ENCODE peak calls at places on chromosomes 1 and 21, in nine cellular contexts. U is fibroblast of mammary gland, I is psoas muscle, D is HL-60, M is left ventricle myocardium inferior, J is lung, Y is heart right ventricle, C is fibroblast of lung, V is thyroid gland. L is an unnamed sample.

GRCh38 chr1:179021873-179022272 is 3.8 kb upstream of the FAM20B start:
- DNase-seq in C (peak), V (no peak), I (no peak), Y (no peak), D (no peak), U (peak), M (no peak), J (no peak), L (no peak)

GRCh38 chr1:207314836-207315235 is 6.6 kb upstream of the CD55 start:
- DNase-seq in U (no peak), Y (no peak), V (no peak), M (no peak), D (no peak), J (no peak), I (no peak), C (no peak), L (no peak)

GRCh38 chr1:204558467-204558866 is 42.3 kb downstream of the MDM4 start:
- DNase-seq in V (no peak), J (no peak), U (no peak), I (no peak), M (no peak), D (no peak), C (no peak), Y (no peak), L (no peak)

GRCh38 chr1:207020709-207021107 is 11.8 kb downstream of the C1orf116 start:
- DNase-seq in I (no peak), D (no peak), Y (no peak), V (no peak), U (no peak), J (no peak), M (no peak), C (peak), L (peak)

GRCh38 chr1:6603851-6604558 is 1.3 kb upstream of the KLHL21 start:
- DNase-seq in J (peak), C (peak), D (no peak), V (peak), U (peak), I (peak), M (peak), Y (peak), L (peak)

GRCh38 chr1:43238104-43238503 is 31.7 kb upstream of the TMEM125 start:
- DNase-seq in M (peak), I (peak), D (no peak), J (peak), C (peak), Y (peak), U (peak), V (peak), L (peak)

GRCh38 chr1:207910678-207911354 is at the start of gene CD34:
- DNase-seq in I (peak), Y (peak), M (peak), V (peak), U (no peak), D (no peak), J (no peak), C (peak), L (peak)

GRCh38 chr1:163170975-163171676 is 31.6 kb downstream of the RGS5 start:
- DNase-seq in M (no peak), Y (no peak), U (peak), V (no peak), C (peak), J (no peak), D (no peak), I (no peak), L (peak)

GRCh38 chr1:16988210-16988609 is 7.8 kb upstream of the MFAP2 start:
- DNase-seq in I (no peak), V (no peak), Y (no peak), D (no peak), J (no peak), C (no peak), U (no peak), M (no peak), L (no peak)

GRCh38 chr1:155940993-155941844 is at the start of gene RXFP4:
- DNase-seq in D (no peak), I (no peak), U (no peak), M (no peak), V (peak), C (peak), Y (no peak), J (peak), L (peak)

GRCh38 chr1:206961668-206962067 is 8.6 kb downstream of the FCAMR start:
- DNase-seq in D (no peak), C (no peak), U (no peak), I (no peak), M (no peak), J (no peak), V (no peak), Y (no peak), L (no peak)

GRCh38 chr21:37644666-37645065 is 271.6 kb downstream of the KCNJ6 start:
- DNase-seq in C (no peak), V (no peak), M (no peak), D (no peak), U (no peak), I (no peak), Y (no peak), J (no peak), L (peak)

GRCh38 chr1:173603056-173603591 is at the start of gene SLC9C2:
- DNase-seq in V (peak), D (peak), U (peak), C (peak), Y (no peak), J (peak), I (no peak), M (no peak), L (peak)

GRCh38 chr1:103516693-103517092 is 8.8 kb upstream of the RNPC3 start:
- DNase-seq in V (no peak), M (no peak), D (no peak), I (no peak), C (peak), Y (no peak), U (peak), J (no peak), L (peak)

DNA sequence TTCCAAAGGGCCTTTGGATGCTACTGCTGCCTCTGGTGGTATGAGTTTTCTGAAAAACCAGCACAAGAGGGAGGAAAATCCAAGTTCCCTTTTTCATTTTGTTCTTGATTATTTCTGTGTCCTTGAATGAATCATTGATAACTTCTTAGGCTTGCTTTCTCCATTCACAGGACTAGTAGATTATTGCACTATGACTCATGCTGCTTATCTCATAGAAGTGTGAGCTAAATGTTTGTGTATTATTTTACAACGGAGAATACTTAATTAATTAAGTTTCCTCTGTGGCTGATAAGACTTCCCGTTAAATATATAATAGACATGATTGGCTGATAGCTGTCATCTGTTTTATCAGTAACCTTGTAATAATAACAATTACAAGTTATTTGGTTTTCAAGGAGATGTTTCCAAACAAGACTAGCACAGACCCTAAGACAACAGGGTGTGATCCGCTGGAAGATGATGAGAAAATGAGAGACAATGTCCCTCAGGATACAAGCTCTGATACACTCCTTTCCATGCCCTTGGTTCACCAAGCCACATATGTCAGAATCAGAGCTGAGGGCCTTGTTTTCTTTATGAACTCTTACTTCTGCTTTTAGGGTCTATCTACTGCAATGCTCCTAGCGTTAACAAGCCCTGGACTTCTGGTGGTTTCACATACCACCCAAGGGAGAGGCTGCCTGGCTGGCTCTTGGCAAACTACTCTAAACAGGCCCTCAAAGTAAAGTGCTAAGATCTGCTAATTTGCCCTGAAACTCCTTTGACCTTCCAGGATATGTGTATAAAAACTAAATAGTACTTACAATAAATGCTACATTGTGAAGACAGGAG is 1078.3 kb downstream of the TTLL7 start:
- DNase-seq in I (no peak), Y (no peak), C (peak), D (no peak), J (no peak), M (no peak), U (peak), V (no peak), L (peak)
- TF ChIP-seq CTCF in I (no peak), Y (no peak), C (no peak), D (no peak), J (no peak), M (no peak), U (no peak), V (no peak), L (no peak)

GRCh38 chr1:248402748-248403147 is at the start of gene OR2T1:
- DNase-seq in J (no peak), M (no peak), D (no peak), C (no peak), V (no peak), I (no peak), U (no peak), Y (no peak), L (no peak)
- H3K4me3 ChIP-seq in J (no peak), M (no peak), D (no peak), C (no peak), V (no peak), I (no peak), U (no peak), Y (no peak), L (no peak)

GRCh38 chr21:17585875-17586450 is 26.7 kb downstream of the BTG3 start:
- DNase-seq in I (no peak), J (no peak), V (no peak), D (no peak), M (no peak), C (peak), U (peak), Y (no peak), L (peak)
- TF ChIP-seq CTCF in I (peak), J (peak), V (peak), D (peak), M (peak), C (peak), U (peak), Y (peak), L (peak)

DNA sequence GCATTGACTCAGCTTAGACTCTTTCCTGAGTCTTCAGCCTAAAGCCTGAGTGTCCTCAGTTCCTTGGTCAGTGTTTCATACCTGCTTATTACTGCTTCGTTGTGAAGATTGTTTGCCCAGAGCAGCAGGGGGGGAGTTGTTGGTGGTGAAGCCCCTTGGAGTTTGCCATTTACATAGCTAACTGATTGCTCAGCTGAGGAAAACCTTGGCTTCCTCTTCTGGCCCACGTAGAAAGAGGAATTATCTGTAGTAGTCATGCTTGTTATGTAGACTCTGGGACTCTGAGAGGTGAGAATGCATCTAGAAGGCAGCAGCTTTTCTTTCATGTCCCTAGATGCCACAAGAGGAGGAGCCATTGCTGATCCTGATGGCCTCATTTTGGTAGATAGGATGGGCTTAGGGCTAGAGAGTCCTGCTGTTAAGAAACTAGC is 125.9 kb downstream of the MAST2 start:
- DNase-seq in D (no peak), I (no peak), C (peak), U (peak), M (no peak), J (no peak), Y (no peak), V (no peak), L (peak)
- H3K4me3 ChIP-seq in D (no peak), I (no peak), C (no peak), U (no peak), M (no peak), J (no peak), Y (no peak), V (no peak), L (no peak)

GRCh38 chr1:13697738-13698137 is 2.2 kb upstream of the PRDM2 start:
- DNase-seq in Y (no peak), V (no peak), J (no peak), D (peak), U (no peak), I (no peak), C (no peak), M (no peak), L (peak)
- TF ChIP-seq CTCF in Y (no peak), V (no peak), J (no peak), D (no peak), U (peak), I (no peak), C (no peak), M (no peak), L (peak)

GRCh38 chr1:232384172-232384571 is 245.8 kb downstream of the SIPA1L2 start:
- DNase-seq in I (no peak), D (no peak), Y (no peak), M (no peak), U (no peak), V (no peak), C (no peak), J (no peak), L (no peak)
- H3K4me3 ChIP-seq in I (no peak), D (no peak), Y (no peak), M (no peak), U (no peak), V (no peak), C (no peak), J (no peak), L (no peak)